ENCODE peak calls at places on chromosomes 13 and 19, in six cellular contexts. One of them, this sample, is unnamed.

GRCh38 chr13:34667356-34668218 is 274.5 kb upstream of the NBEA start:
- DNase-seq in HL-60: no peak
- DNase-seq in psoas muscle: no peak
- DNase-seq in WERI-Rb-1: no peak
- DNase-seq in tibial artery: no peak
- DNase-seq in HCT116: no peak
- DNase-seq in this sample: no peak

GRCh38 chr13:102805680-102806079 is 6.8 kb downstream of the BIVM start:
- DNase-seq in tibial artery: no peak
- DNase-seq in HCT116: no peak
- DNase-seq in psoas muscle: no peak
- DNase-seq in WERI-Rb-1: no peak
- DNase-seq in HL-60: no peak
- DNase-seq in this sample: no peak

GRCh38 chr13:30158774-30159445 is 148.4 kb downstream of the KATNAL1 start:
- DNase-seq in WERI-Rb-1: no peak
- DNase-seq in tibial artery: no peak
- DNase-seq in psoas muscle: no peak
- DNase-seq in HCT116: no peak
- DNase-seq in HL-60: no peak
- DNase-seq in this sample: peak

GRCh38 chr13:34833562-34834182 is 108.4 kb upstream of the NBEA start:
- DNase-seq in HCT116: peak
- DNase-seq in WERI-Rb-1: no peak
- DNase-seq in HL-60: no peak
- DNase-seq in tibial artery: no peak
- DNase-seq in psoas muscle: no peak
- DNase-seq in this sample: no peak

GRCh38 chr19:55173717-55174409 is 6.2 kb downstream of the SYT5 start:
- DNase-seq in HL-60: no peak
- DNase-seq in WERI-Rb-1: peak
- DNase-seq in HCT116: peak
- DNase-seq in tibial artery: no peak
- DNase-seq in psoas muscle: no peak
- DNase-seq in this sample: peak

GRCh38 chr19:35731779-35732405 is 10.4 kb downstream of the IGFLR1 start:
- DNase-seq in psoas muscle: no peak
- DNase-seq in HL-60: no peak
- DNase-seq in HCT116: no peak
- DNase-seq in WERI-Rb-1: no peak
- DNase-seq in tibial artery: no peak
- DNase-seq in this sample: no peak

GRCh38 chr13:33286143-33286542 is 588 bp upstream of the STARD13 start:
- DNase-seq in HL-60: no peak
- DNase-seq in WERI-Rb-1: no peak
- DNase-seq in tibial artery: no peak
- DNase-seq in HCT116: no peak
- DNase-seq in psoas muscle: no peak
- DNase-seq in this sample: no peak

GRCh38 chr19:2507109-2507508 is 31.2 kb downstream of the GADD45B start:
- DNase-seq in HCT116: peak
- DNase-seq in WERI-Rb-1: no peak
- DNase-seq in HL-60: peak
- DNase-seq in psoas muscle: no peak
- DNase-seq in tibial artery: no peak
- DNase-seq in this sample: no peak

GRCh38 chr19:36151144-36152051 is 849 bp downstream of the COX7A1 start:
- DNase-seq in psoas muscle: peak
- DNase-seq in HCT116: no peak
- DNase-seq in WERI-Rb-1: no peak
- DNase-seq in HL-60: no peak
- DNase-seq in tibial artery: peak
- DNase-seq in this sample: no peak

GRCh38 chr19:46716013-46716671 is 772 bp downstream of the PRKD2 start:
- DNase-seq in tibial artery: no peak
- DNase-seq in HL-60: no peak
- DNase-seq in psoas muscle: no peak
- DNase-seq in WERI-Rb-1: peak
- DNase-seq in HCT116: no peak
- DNase-seq in this sample: peak

GRCh38 chr13:89878904-89879303 is 1468.6 kb upstream of the MIR17HG start:
- DNase-seq in tibial artery: no peak
- DNase-seq in WERI-Rb-1: no peak
- DNase-seq in HCT116: no peak
- DNase-seq in psoas muscle: no peak
- DNase-seq in HL-60: no peak
- DNase-seq in this sample: no peak

GRCh38 chr19:6531163-6531955 is 533 bp downstream of the TNFSF9 start:
- DNase-seq in psoas muscle: no peak
- DNase-seq in HCT116: no peak
- DNase-seq in HL-60: no peak
- DNase-seq in WERI-Rb-1: no peak
- DNase-seq in tibial artery: no peak
- DNase-seq in this sample: no peak

GRCh38 chr13:80100636-80101035 is 240.3 kb downstream of the SPRY2 start:
- DNase-seq in HL-60: no peak
- DNase-seq in psoas muscle: no peak
- DNase-seq in tibial artery: no peak
- DNase-seq in HCT116: no peak
- DNase-seq in WERI-Rb-1: no peak
- DNase-seq in this sample: no peak

GRCh38 chr13:53782400-53783030 is 753.9 kb downstream of the OLFM4 start:
- DNase-seq in HCT116: no peak
- DNase-seq in HL-60: peak
- DNase-seq in WERI-Rb-1: peak
- DNase-seq in tibial artery: no peak
- DNase-seq in psoas muscle: no peak
- DNase-seq in this sample: peak

GRCh38 chr19:1767464-1767933 is 14.2 kb downstream of the ONECUT3 start:
- DNase-seq in tibial artery: no peak
- DNase-seq in psoas muscle: no peak
- DNase-seq in HCT116: no peak
- DNase-seq in HL-60: peak
- DNase-seq in WERI-Rb-1: peak
- DNase-seq in this sample: peak

GRCh38 chr19:7874080-7874856 is at the start of gene PRR36:
- DNase-seq in tibial artery: no peak
- DNase-seq in WERI-Rb-1: peak
- DNase-seq in psoas muscle: no peak
- DNase-seq in HCT116: no peak
- DNase-seq in HL-60: no peak
- DNase-seq in this sample: no peak

GRCh38 chr19:18961767-18962423 is 20.9 kb upstream of the HOMER3 start:
- DNase-seq in psoas muscle: no peak
- DNase-seq in HCT116: no peak
- DNase-seq in WERI-Rb-1: no peak
- DNase-seq in tibial artery: no peak
- DNase-seq in HL-60: no peak
- DNase-seq in this sample: no peak

GRCh38 chr19:868458-869244 is 9.2 kb downstream of the CFD start:
- DNase-seq in psoas muscle: no peak
- DNase-seq in WERI-Rb-1: no peak
- DNase-seq in tibial artery: no peak
- DNase-seq in HCT116: no peak
- DNase-seq in HL-60: no peak
- DNase-seq in this sample: no peak

GRCh38 chr13:53703371-53704080 is 674.9 kb downstream of the OLFM4 start:
- DNase-seq in tibial artery: no peak
- DNase-seq in HL-60: no peak
- DNase-seq in WERI-Rb-1: no peak
- DNase-seq in psoas muscle: no peak
- DNase-seq in HCT116: no peak
- DNase-seq in this sample: no peak

GRCh38 chr13:45434556-45435371 is 16.6 kb upstream of the SLC25A30 start:
- DNase-seq in HCT116: no peak
- DNase-seq in WERI-Rb-1: no peak
- DNase-seq in psoas muscle: no peak
- DNase-seq in HL-60: no peak
- DNase-seq in tibial artery: no peak
- DNase-seq in this sample: no peak

GRCh38 chr13:113820813-113821651 is 42.8 kb downstream of the GAS6 start:
- DNase-seq in psoas muscle: peak
- DNase-seq in HL-60: no peak
- DNase-seq in tibial artery: peak
- DNase-seq in WERI-Rb-1: no peak
- DNase-seq in HCT116: no peak
- DNase-seq in this sample: peak

GRCh38 chr13:33487575-33488243 is 202.2 kb upstream of the STARD13 start:
- DNase-seq in tibial artery: no peak
- DNase-seq in psoas muscle: no peak
- DNase-seq in HL-60: peak
- DNase-seq in HCT116: no peak
- DNase-seq in WERI-Rb-1: no peak
- DNase-seq in this sample: no peak

GRCh38 chr13:59086147-59086546 is 1077.6 kb downstream of the DIAPH3 start:
- DNase-seq in HCT116: no peak
- DNase-seq in HL-60: no peak
- DNase-seq in WERI-Rb-1: no peak
- DNase-seq in psoas muscle: no peak
- DNase-seq in tibial artery: no peak
- DNase-seq in this sample: no peak

GRCh38 chr19:5680083-5680436 is 256 bp downstream of the MICOS13 start:
- DNase-seq in tibial artery: peak
- DNase-seq in WERI-Rb-1: no peak
- DNase-seq in psoas muscle: peak
- DNase-seq in HCT116: no peak
- DNase-seq in HL-60: no peak
- DNase-seq in this sample: no peak

GRCh38 chr19:32702010-32702409 is 10.4 kb downstream of the NUDT19 start:
- DNase-seq in WERI-Rb-1: no peak
- DNase-seq in tibial artery: no peak
- DNase-seq in HL-60: no peak
- DNase-seq in psoas muscle: no peak
- DNase-seq in HCT116: no peak
- DNase-seq in this sample: no peak

GRCh38 chr13:41652735-41653361 is 195.5 kb downstream of the RGCC start:
- DNase-seq in tibial artery: no peak
- DNase-seq in WERI-Rb-1: no peak
- DNase-seq in HL-60: peak
- DNase-seq in psoas muscle: no peak
- DNase-seq in HCT116: peak
- DNase-seq in this sample: peak

GRCh38 chr13:41650706-41651105 is 193.4 kb downstream of the RGCC start:
- DNase-seq in tibial artery: no peak
- DNase-seq in HL-60: no peak
- DNase-seq in WERI-Rb-1: no peak
- DNase-seq in HCT116: no peak
- DNase-seq in psoas muscle: no peak
- DNase-seq in this sample: no peak

GRCh38 chr13:41648314-41648935 is 191.1 kb downstream of the RGCC start:
- DNase-seq in WERI-Rb-1: no peak
- DNase-seq in tibial artery: no peak
- DNase-seq in HL-60: no peak
- DNase-seq in HCT116: peak
- DNase-seq in psoas muscle: no peak
- DNase-seq in this sample: peak

GRCh38 chr13:41649659-41650058 is 192.3 kb downstream of the RGCC start:
- DNase-seq in psoas muscle: no peak
- DNase-seq in HL-60: no peak
- DNase-seq in HCT116: peak
- DNase-seq in WERI-Rb-1: no peak
- DNase-seq in tibial artery: no peak
- DNase-seq in this sample: no peak

GRCh38 chr13:41651413-41652068 is 194.2 kb downstream of the RGCC start:
- DNase-seq in HL-60: peak
- DNase-seq in tibial artery: no peak
- DNase-seq in WERI-Rb-1: no peak
- DNase-seq in HCT116: no peak
- DNase-seq in psoas muscle: no peak
- DNase-seq in this sample: no peak
- H3K27ac ChIP-seq in HL-60: no peak
- H3K27ac ChIP-seq in tibial artery: peak
- H3K27ac ChIP-seq in WERI-Rb-1: no peak
- H3K27ac ChIP-seq in HCT116: no peak
- H3K27ac ChIP-seq in psoas muscle: no peak
- H3K27ac ChIP-seq in this sample: no peak

GRCh38 chr13:27359203-27359821 is 65.1 kb upstream of the GTF3A start:
- DNase-seq in tibial artery: peak
- DNase-seq in HL-60: peak
- DNase-seq in HCT116: peak
- DNase-seq in WERI-Rb-1: peak
- DNase-seq in psoas muscle: peak
- DNase-seq in this sample: peak
- TF ChIP-seq CTCF in tibial artery: peak
- TF ChIP-seq CTCF in HL-60: peak
- TF ChIP-seq CTCF in HCT116: peak
- TF ChIP-seq CTCF in WERI-Rb-1: peak
- TF ChIP-seq CTCF in psoas muscle: peak
- TF ChIP-seq CTCF in this sample: peak

DNA sequence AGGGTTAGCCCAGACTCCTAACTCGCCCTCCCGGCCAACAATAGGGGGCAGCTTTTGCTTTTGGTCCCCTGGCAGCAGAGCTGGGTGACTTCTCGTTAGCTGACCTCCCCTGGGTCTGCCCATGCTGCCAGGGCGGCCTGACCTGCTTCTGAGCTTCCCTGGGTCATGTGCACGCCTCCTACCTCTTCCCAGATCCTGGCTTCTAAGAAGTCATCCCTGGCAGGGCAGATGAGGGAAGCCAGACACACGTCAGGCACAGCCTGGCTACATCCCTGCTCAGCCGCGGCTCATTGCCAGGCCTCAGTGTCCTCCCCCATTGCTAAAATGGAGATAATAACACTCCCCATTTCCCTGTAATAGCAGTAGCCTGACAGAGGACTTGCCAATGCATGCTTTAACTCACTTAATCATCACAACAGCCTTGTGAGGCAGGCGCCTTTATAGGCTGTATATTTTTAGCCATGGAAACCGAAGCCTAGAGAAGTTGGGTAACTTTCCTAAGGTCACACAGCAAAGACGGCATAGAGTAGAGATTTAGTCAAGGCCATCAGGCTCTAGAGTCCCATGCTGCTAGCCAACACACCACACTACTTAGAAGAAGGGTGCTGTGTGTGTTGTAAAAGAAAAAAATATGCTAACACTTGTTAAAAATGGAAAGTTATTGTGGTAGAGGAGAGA is 2.1 kb downstream of the KCNK6 start:
- DNase-seq in tibial artery: peak
- DNase-seq in HCT116: no peak
- DNase-seq in WERI-Rb-1: no peak
- DNase-seq in psoas muscle: no peak
- DNase-seq in HL-60: no peak
- DNase-seq in this sample: peak
- H3K27ac ChIP-seq in tibial artery: peak
- H3K27ac ChIP-seq in HCT116: peak
- H3K27ac ChIP-seq in WERI-Rb-1: no peak
- H3K27ac ChIP-seq in psoas muscle: no peak
- H3K27ac ChIP-seq in HL-60: no peak
- H3K27ac ChIP-seq in this sample: peak

GRCh38 chr13:47990920-47991466 is 10.1 kb downstream of the SUCLA2 start:
- DNase-seq in WERI-Rb-1: no peak
- DNase-seq in HL-60: no peak
- DNase-seq in psoas muscle: no peak
- DNase-seq in HCT116: no peak
- DNase-seq in tibial artery: no peak
- DNase-seq in this sample: no peak
- TF ChIP-seq CTCF in WERI-Rb-1: no peak
- TF ChIP-seq CTCF in HL-60: no peak
- TF ChIP-seq CTCF in psoas muscle: no peak
- TF ChIP-seq CTCF in HCT116: no peak
- TF ChIP-seq CTCF in tibial artery: no peak
- TF ChIP-seq CTCF in this sample: no peak